ENCODE peak calls at places on chromosomes 3 and 15, in eight cellular contexts. D is stomach, P is testis, F is A549, M is colonic mucosa, X is uterus, N is spleen, O is K562. S is an unnamed sample.
A peak's percentile ranks its signal among the peaks of the same experiment; 100 is the strongest.

GRCh38 chr3:128624526-128625138 is 26.0 kb downstream of the RPN1 start:
- DNase-seq in D (no peak), O (no peak), F (no peak), M (no peak), N (no peak), X (no peak), P (no peak), S (no peak)

GRCh38 chr3:159401069-159401468 is 587.6 kb upstream of the IL12A start:
- DNase-seq in F (no peak), D (no peak), P (no peak), N (no peak), M (no peak), X (no peak), O (no peak), S (no peak)

GRCh38 chr15:71800835-71801745 is 9.3 kb upstream of the NR2E3 start:
- DNase-seq in F (peak; percentile 91), M (peak; percentile 59), O (peak; percentile 57), P (peak; percentile 66), D (peak; percentile 43), X (no peak), N (no peak), S (peak; percentile 88)

GRCh38 chr15:68635142-68635541 is 56.3 kb downstream of the CORO2B start:
- DNase-seq in N (peak; percentile 31), P (peak; percentile 39), X (peak; percentile 40), D (no peak), O (no peak), F (no peak), M (no peak), S (peak; percentile 54)

GRCh38 chr3:122021811-122022401 is at the start of gene ILDR1:
- DNase-seq in N (peak; percentile 88), P (no peak), M (peak; percentile 83), D (peak; percentile 53), O (peak; percentile 5), X (no peak), F (peak; percentile 15), S (no peak)

GRCh38 chr3:142495103-142495502 is 47.3 kb upstream of the XRN1 start:
- DNase-seq in O (no peak), N (no peak), M (no peak), X (no peak), F (no peak), P (no peak), D (no peak), S (no peak)

GRCh38 chr15:38440353-38441129 is 13.4 kb upstream of the FAM98B start:
- DNase-seq in X (no peak), M (peak; percentile 39), F (peak; percentile 6), O (peak; percentile 81), D (peak; percentile 49), P (peak; percentile 40), N (peak; percentile 72), S (peak; percentile 73)

GRCh38 chr3:71616571-71617021 is 33.1 kb upstream of the FOXP1 start:
- DNase-seq in M (no peak), X (no peak), P (no peak), N (no peak), F (no peak), D (no peak), O (no peak), S (no peak)

GRCh38 chr15:74725241-74725774 is at the start of gene CYP1A1:
- DNase-seq in O (no peak), P (peak; percentile 28), X (no peak), D (peak; percentile 61), N (no peak), F (peak; percentile 44), M (peak; percentile 62), S (peak; percentile 19)

GRCh38 chr15:39666671-39667070 is 85.8 kb downstream of the THBS1 start:
- DNase-seq in O (no peak), X (no peak), F (no peak), N (no peak), D (no peak), P (no peak), M (no peak), S (peak; percentile 53)

GRCh38 chr15:53522878-53523455 is 236.5 kb downstream of the WDR72 start:
- DNase-seq in N (no peak), P (no peak), O (no peak), D (no peak), M (no peak), X (no peak), F (no peak), S (no peak)

GRCh38 chr3:48347500-48347899 is 14.0 kb upstream of the SPINK8 start:
- DNase-seq in D (no peak), P (no peak), N (no peak), F (no peak), O (no peak), M (no peak), X (no peak), S (no peak)

GRCh38 chr15:45183511-45183910 is 4.3 kb downstream of the SHF start:
- DNase-seq in D (no peak), F (no peak), N (peak; percentile 44), X (no peak), M (no peak), P (no peak), O (no peak), S (no peak)
- H3K4me1 ChIP-seq in D (peaks cover 39% of the 10 kb centered on the region), F (peaks cover 6% of the 10 kb centered on the region), N (peaks cover 3% of the 10 kb centered on the region), X (no peaks in the 10 kb centered on the region), M (peaks cover 7% of the 10 kb centered on the region), P (no peaks in the 10 kb centered on the region), O (peaks cover 9% of the 10 kb centered on the region), S (peaks cover 14% of the 10 kb centered on the region)

GRCh38 chr15:45023659-45024320 is 795 bp downstream of the SORD start:
- DNase-seq in X (no peak), M (no peak), D (no peak), O (peak; percentile 48), N (no peak), F (peak; percentile 12), P (no peak), S (peak; percentile 32)

GRCh38 chr15:45026646-45027045 is 3.7 kb downstream of the SORD start:
- DNase-seq in N (no peak), D (peak; percentile 49), X (no peak), P (no peak), F (no peak), M (no peak), O (peak; percentile 41), S (no peak)

GRCh38 chr15:45022871-45023658 is at the start of gene SORD:
- DNase-seq in P (peak; percentile 96), D (peak; percentile 96), M (peak; percentile 98), F (peak; percentile 75), N (peak; percentile 98), O (peak; percentile 95), X (peak; percentile 91), S (peak; percentile 97)

GRCh38 chr15:45030743-45031142 is 7.7 kb downstream of the SORD start:
- DNase-seq in N (no peak), D (no peak), P (no peak), F (no peak), X (no peak), O (no peak), M (no peak), S (no peak)

GRCh38 chr15:45027220-45027619 is 4.2 kb downstream of the SORD start:
- DNase-seq in N (no peak), P (no peak), F (no peak), X (no peak), M (no peak), O (peak; percentile 55), D (no peak), S (no peak)
- H3K9me3 ChIP-seq in N (no peaks in the 10 kb centered on the region), P (no peaks in the 10 kb centered on the region), F (no peaks in the 10 kb centered on the region), X (no peaks in the 10 kb centered on the region), M (no peaks in the 10 kb centered on the region), O (peaks cover 5% of the 10 kb centered on the region), D (peaks cover 6% of the 10 kb centered on the region), S (no peaks in the 10 kb centered on the region)

GRCh38 chr3:156552973-156553372 is 1.9 kb downstream of the SSR3 start:
- DNase-seq in F (no peak), M (no peak), O (no peak), X (no peak), P (no peak), D (no peak), N (no peak), S (no peak)
- H3K4me1 ChIP-seq in F (peaks cover 16% of the 10 kb centered on the region), M (no peaks in the 10 kb centered on the region), O (peaks cover 29% of the 10 kb centered on the region), X (no peaks in the 10 kb centered on the region), P (peaks cover 23% of the 10 kb centered on the region), D (peaks cover 50% of the 10 kb centered on the region), N (peaks cover 18% of the 10 kb centered on the region), S (peaks cover 56% of the 10 kb centered on the region)

GRCh38 chr15:26651909-26652308 is 121.0 kb downstream of the GABRB3 start:
- DNase-seq in F (no peak), P (no peak), O (no peak), M (no peak), X (no peak), N (no peak), D (no peak), S (no peak)
- H3K9me3 ChIP-seq in F (peaks cover 3% of the 10 kb centered on the region), P (no peaks in the 10 kb centered on the region), O (no peaks in the 10 kb centered on the region), M (no peaks in the 10 kb centered on the region), X (no peaks in the 10 kb centered on the region), N (no peaks in the 10 kb centered on the region), D (peaks cover 37% of the 10 kb centered on the region), S (peaks cover 8% of the 10 kb centered on the region)

S was measured in adipocyte.